ENCODE peak calls at places on chromosomes 13 and 19, in five cellular contexts. C is upper lobe of left lung, A is right lobe of liver, J is breast epithelium, H is Peyer's patch. B is an unnamed sample.

GRCh38 chr13:82747948-82748347 is 1134.3 kb downstream of the SLITRK1 start:
- DNase-seq in C (no peak), A (no peak), J (no peak), H (no peak), B (no peak)

GRCh38 chr19:45076029-45076850 is at the start of gene ZNF296:
- DNase-seq in C (peak; percentile 97), A (peak; percentile 90), J (peak; percentile 83), H (peak; percentile 95), B (peak; percentile 82)

GRCh38 chr19:5265260-5265659 is 75.4 kb downstream of the PTPRS start:
- DNase-seq in C (no peak), A (no peak), J (no peak), H (no peak), B (no peak)

GRCh38 chr19:13228561-13228960 is 78.3 kb downstream of the IER2 start:
- DNase-seq in C (no peak), A (no peak), J (no peak), H (no peak), B (no peak)

GRCh38 chr19:33780251-33780650 is 16.4 kb upstream of the KCTD15 start:
- DNase-seq in C (no peak), A (no peak), J (no peak), H (no peak), B (no peak)

GRCh38 chr13:110914293-110915056 is 394 bp downstream of the ANKRD10 start:
- DNase-seq in C (peak; percentile 97), A (peak; percentile 80), J (no peak), H (peak; percentile 90), B (peak; percentile 90)

GRCh38 chr19:39474139-39474620 is 6.5 kb upstream of the TIMM50 start:
- DNase-seq in C (peak; percentile 89), A (no peak), J (no peak), H (peak; percentile 77), B (peak; percentile 79)

GRCh38 chr13:111561091-111561778 is 240.8 kb downstream of the TEX29 start:
- DNase-seq in C (no peak), A (no peak), J (no peak), H (no peak), B (no peak)

GRCh38 chr19:10478903-10479384 is 24.2 kb downstream of the KEAP1 start:
- DNase-seq in C (peak; percentile 89), A (peak; percentile 79), J (peak; percentile 86), H (peak; percentile 92), B (peak; percentile 98)
- TF ChIP-seq POLR2A in C (no peak), A (no peak), J (no peak), H (no peak), B (no peak)

DNA sequence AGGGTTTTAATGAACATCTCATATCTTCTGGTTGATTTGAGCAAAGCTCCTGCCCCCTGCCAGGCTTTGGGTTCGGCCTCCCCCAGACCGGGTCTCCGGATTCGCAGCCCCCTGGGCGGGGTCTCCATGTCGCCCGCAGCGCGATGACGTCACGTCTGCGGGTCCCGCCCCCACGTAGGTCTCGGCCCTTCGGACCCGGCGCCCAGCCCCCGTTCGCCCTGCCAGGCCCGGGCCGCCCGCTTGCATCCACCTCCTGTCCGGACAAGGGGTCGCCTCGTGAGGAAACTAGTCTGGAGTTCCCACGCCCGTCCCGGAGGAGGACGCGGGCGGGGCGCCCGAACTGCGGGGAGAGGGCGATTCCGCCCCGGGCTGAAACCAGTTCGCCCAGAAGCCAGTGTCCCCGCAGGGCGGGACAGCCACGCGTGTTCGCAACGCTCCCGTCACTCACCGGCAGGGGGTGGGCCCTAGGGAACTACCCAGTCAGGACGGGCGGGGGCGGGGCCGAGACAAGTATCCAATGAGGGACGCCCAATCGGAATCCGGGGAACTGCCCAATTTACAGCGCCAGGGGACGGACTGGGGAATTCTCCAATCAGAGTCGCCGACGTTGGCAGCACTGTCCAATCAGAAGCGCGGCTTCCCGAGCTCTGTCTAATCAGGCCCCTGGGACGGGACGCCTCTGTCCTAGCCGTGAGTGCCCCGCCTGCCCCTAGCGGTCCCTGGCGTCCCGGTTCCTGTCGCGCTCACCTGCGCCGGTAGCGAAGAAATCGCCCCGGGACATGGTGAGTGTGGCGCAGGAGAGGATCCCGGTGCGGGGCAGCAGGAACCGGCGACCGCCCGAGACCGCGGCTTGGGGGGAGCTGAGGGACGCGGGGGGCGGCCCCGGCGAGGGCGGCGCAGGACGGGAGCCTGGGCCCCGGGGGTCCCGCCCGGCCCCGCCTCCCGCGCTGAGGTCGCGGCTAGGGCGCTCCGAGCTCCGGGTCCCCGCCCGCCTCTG is at the start of gene ZNF555:
- DNase-seq in C (peak; percentile 98), A (peak; percentile 99), J (peak; percentile 100), H (peak; percentile 100), B (peak; percentile 100)
- TF ChIP-seq CTCF in C (peak; percentile 84), A (peak; percentile 60), J (peak; percentile 75), H (peak; percentile 68), B (peak; percentile 30)

GRCh38 chr13:30711375-30711774 is 24.0 kb upstream of the ALOX5AP start:
- DNase-seq in C (no peak), A (no peak), J (no peak), H (no peak), B (no peak)
- TF ChIP-seq POLR2A in C (no peak), A (no peak), J (no peak), H (no peak), B (no peak)

DNA sequence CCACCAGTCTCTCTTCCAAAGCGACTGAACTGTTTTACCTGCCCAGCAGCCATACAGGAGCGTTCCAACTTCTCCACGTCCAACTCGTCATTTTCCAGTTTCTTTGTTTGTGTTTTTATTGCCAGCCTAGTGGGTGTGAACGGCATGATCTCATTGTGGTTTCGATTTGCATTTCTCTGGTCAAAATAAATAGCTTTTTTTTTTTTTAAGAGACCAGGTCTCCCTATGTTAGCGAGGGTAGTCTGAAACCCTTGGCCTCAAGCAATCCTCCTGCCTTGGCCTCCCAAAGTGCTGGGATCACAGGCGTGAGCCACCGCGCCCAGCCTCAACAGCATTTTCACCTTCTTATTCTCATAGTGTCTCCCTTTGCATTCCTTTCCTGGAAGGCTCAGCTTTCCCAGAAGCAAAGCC is 4.1 kb upstream of the JSRP1 start:
- DNase-seq in C (no peak), A (no peak), J (no peak), H (no peak), B (no peak)
- TF ChIP-seq CTCF in C (no peak), A (no peak), J (no peak), H (no peak), B (no peak)

GRCh38 chr19:10719466-10719961 is 1.6 kb downstream of the DNM2 start:
- DNase-seq in C (no peak), A (no peak), J (no peak), H (no peak), B (no peak)

GRCh38 chr19:10718205-10719196 is 622 bp downstream of the DNM2 start:
- DNase-seq in C (peak; percentile 94), A (peak; percentile 63), J (no peak), H (no peak), B (no peak)

GRCh38 chr19:10720607-10721125 is 2.8 kb downstream of the DNM2 start:
- DNase-seq in C (no peak), A (no peak), J (no peak), H (no peak), B (no peak)

GRCh38 chr19:10717054-10717355 is 874 bp upstream of the DNM2 start:
- DNase-seq in C (no peak), A (no peak), J (no peak), H (no peak), B (no peak)

GRCh38 chr19:10717356-10718204 is at the start of gene DNM2:
- DNase-seq in C (peak; percentile 100), A (peak; percentile 99), J (peak; percentile 97), H (peak; percentile 99), B (peak; percentile 100)
- TF ChIP-seq POLR2A in C (peak; percentile 82), A (peak; percentile 82), J (peak; percentile 42), H (peak; percentile 89), B (peak; percentile 24)

GRCh38 chr13:44063881-44064280 is 184.2 kb downstream of the LACC1 start:
- DNase-seq in C (no peak), A (no peak), J (no peak), H (no peak), B (no peak)

GRCh38 chr13:44072536-44072935 is 192.8 kb downstream of the LACC1 start:
- DNase-seq in C (no peak), A (no peak), J (no peak), H (no peak), B (no peak)

GRCh38 chr13:44068737-44069136 is 189.0 kb downstream of the LACC1 start:
- DNase-seq in C (no peak), A (no peak), J (no peak), H (no peak), B (no peak)

GRCh38 chr13:44064376-44064775 is 184.7 kb downstream of the LACC1 start:
- DNase-seq in C (no peak), A (no peak), J (no peak), H (no peak), B (no peak)

GRCh38 chr13:44068169-44068568 is 188.5 kb downstream of the LACC1 start:
- DNase-seq in C (no peak), A (no peak), J (no peak), H (no peak), B (no peak)
- TF ChIP-seq CTCF in C (no peak), A (no peak), J (no peak), H (no peak), B (no peak)

GRCh38 chr19:16363133-16363851 is 38.7 kb downstream of the KLF2 start:
- DNase-seq in C (peak; percentile 91), A (peak; percentile 93), J (peak; percentile 66), H (peak; percentile 91), B (no peak)
- TF ChIP-seq POLR2A in C (no peak), A (peak; percentile 18), J (no peak), H (peak; percentile 68), B (no peak)

GRCh38 chr13:94798738-94799137 is 86.4 kb upstream of the SOX21 start:
- DNase-seq in C (no peak), A (no peak), J (no peak), H (no peak), B (no peak)

GRCh38 chr13:94795292-94795691 is 82.9 kb upstream of the SOX21 start:
- DNase-seq in C (no peak), A (no peak), J (no peak), H (no peak), B (no peak)

GRCh38 chr13:94799330-94799729 is 87.0 kb upstream of the SOX21 start:
- DNase-seq in C (no peak), A (no peak), J (no peak), H (no peak), B (no peak)

GRCh38 chr13:94800423-94800822 is 88.1 kb upstream of the SOX21 start:
- DNase-seq in C (no peak), A (no peak), J (no peak), H (no peak), B (no peak)
- TF ChIP-seq CTCF in C (no peak), A (no peak), J (no peak), H (no peak), B (no peak)

DNA sequence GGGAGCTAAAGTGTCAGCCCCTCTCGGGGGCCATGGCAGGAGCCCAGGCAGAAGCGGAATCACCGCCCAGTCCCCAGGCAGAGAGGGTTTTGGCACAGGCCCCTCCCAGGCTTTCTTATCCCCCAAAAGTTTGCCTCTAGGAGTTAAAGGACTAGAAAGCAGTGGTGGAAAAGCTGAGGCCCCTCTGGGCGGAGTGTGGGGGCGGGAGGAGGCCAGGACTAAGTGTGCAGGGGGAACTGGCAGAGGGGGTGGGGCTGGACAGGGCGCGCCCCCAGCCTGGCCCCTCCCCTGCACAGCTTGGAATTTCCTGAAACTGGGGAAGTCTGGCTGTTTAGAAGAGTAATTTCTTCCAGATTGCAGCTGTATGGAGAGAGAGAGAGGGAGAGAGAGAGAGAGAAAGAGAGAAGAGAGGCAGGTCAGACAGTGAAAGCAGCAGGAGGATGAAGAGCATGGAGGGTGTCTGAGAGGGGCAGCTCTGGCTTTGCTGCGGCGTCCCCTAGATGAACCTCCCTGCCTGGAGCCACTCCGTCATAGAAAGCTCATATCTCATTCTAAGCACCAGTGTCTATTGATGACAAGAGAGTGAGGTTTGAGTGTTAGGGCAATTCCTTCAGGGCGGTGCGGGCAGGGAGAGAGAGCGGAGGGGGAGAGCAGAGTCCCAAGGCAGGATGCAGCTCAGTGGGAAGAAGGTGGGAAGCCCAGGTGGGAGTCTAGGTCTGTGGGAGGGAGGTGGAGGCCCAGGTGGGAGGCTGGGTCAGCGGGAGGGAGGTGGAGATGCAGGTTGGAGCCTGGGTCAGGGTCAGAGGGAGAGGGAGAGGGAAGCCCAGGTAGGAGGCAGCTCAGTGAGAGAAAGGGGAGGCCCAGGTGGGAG is at the start of gene CDC42EP5:
- DNase-seq in C (peak; percentile 90), A (peak; percentile 46), J (no peak), H (peak; percentile 80), B (peak; percentile 91)
- TF ChIP-seq POLR2A in C (peak; percentile 22), A (peak; percentile 33), J (peak; percentile 23), H (peak; percentile 79), B (peak; percentile 80)

B was measured in sigmoid colon.